ENCODE peak calls at places on chromosomes 5 and 9, in nine cellular contexts. I, V, S, O, N, A, T, Y and W are unnamed samples.

GRCh38 chr5:164392531-164392930 is 887.1 kb downstream of the MAT2B start:
- DNase-seq in I (no peak), V (no peak), S (no peak), O (peak; percentile 45), N (no peak), A (no peak), T (no peak), Y (no peak), W (no peak)

GRCh38 chr5:124274949-124275348 is 471.5 kb downstream of the ZNF608 start:
- DNase-seq in I (no peak), V (no peak), S (no peak), O (no peak), N (no peak), A (peak; percentile 23), T (no peak), Y (no peak), W (no peak)

GRCh38 chr9:29830815-29831214 is 2257.5 kb upstream of the C9orf72 start:
- DNase-seq in I (no peak), V (no peak), S (no peak), O (peak; percentile 14), N (no peak), A (peak; percentile 41), T (no peak), Y (no peak), W (no peak)

GRCh38 chr5:170442921-170443320 is 53.8 kb upstream of the KCNMB1 start:
- DNase-seq in I (no peak), V (no peak), S (no peak), O (no peak), N (no peak), A (no peak), T (no peak), Y (no peak), W (no peak)

GRCh38 chr5:52948418-52949076 is 40.6 kb upstream of the ITGA2 start:
- DNase-seq in I (no peak), V (peak; percentile 74), S (peak; percentile 50), O (peak; percentile 89), N (no peak), A (peak; percentile 81), T (peak; percentile 56), Y (peak; percentile 39), W (peak; percentile 38)

GRCh38 chr5:142405814-142406395 is 81.1 kb upstream of the SPRY4 start:
- DNase-seq in I (no peak), V (peak; percentile 22), S (peak; percentile 49), O (no peak), N (no peak), A (no peak), T (no peak), Y (no peak), W (no peak)

GRCh38 chr5:98468188-98468869 is 305.1 kb upstream of the RGMB start:
- DNase-seq in I (no peak), V (no peak), S (no peak), O (peak; percentile 71), N (no peak), A (peak; percentile 29), T (no peak), Y (no peak), W (no peak)

GRCh38 chr9:70177121-70177520 is 81.7 kb upstream of the SMC5 start:
- DNase-seq in I (no peak), V (no peak), S (no peak), O (peak; percentile 23), N (no peak), A (no peak), T (no peak), Y (no peak), W (no peak)

GRCh38 chr5:119287547-119288073 is 68.2 kb upstream of the TNFAIP8 start:
- DNase-seq in I (no peak), V (no peak), S (no peak), O (no peak), N (no peak), A (peak; percentile 73), T (no peak), Y (no peak), W (no peak)

GRCh38 chr9:21504894-21505293 is 22.8 kb upstream of the IFNE start:
- DNase-seq in I (no peak), V (no peak), S (no peak), O (no peak), N (no peak), A (no peak), T (no peak), Y (no peak), W (no peak)

GRCh38 chr9:21505425-21506179 is 23.5 kb upstream of the IFNE start:
- DNase-seq in I (no peak), V (no peak), S (no peak), O (peak; percentile 38), N (no peak), A (no peak), T (no peak), Y (no peak), W (no peak)

GRCh38 chr9:21502586-21502985 is 20.5 kb upstream of the IFNE start:
- DNase-seq in I (no peak), V (no peak), S (no peak), O (no peak), N (no peak), A (no peak), T (no peak), Y (no peak), W (no peak)

GRCh38 chr9:21506910-21507795 is 25.0 kb upstream of the IFNE start:
- DNase-seq in I (no peak), V (no peak), S (no peak), O (peak; percentile 95), N (no peak), A (peak; percentile 45), T (no peak), Y (no peak), W (no peak)

GRCh38 chr9:21504113-21504512 is 22.0 kb upstream of the IFNE start:
- DNase-seq in I (no peak), V (no peak), S (no peak), O (no peak), N (no peak), A (no peak), T (no peak), Y (no peak), W (no peak)
- H3K27ac ChIP-seq in I (no peak overlapping the region), V (no peak overlapping the region), S (no peak overlapping the region), O (no peak overlapping the region), N (no peak overlapping the region), A (no peak overlapping the region), T (no peak overlapping the region), Y (no peak overlapping the region), W (no peak overlapping the region)

GRCh38 chr5:177430972-177431316 is 4.5 kb downstream of the GRK6 start:
- DNase-seq in I (no peak), V (no peak), S (no peak), O (no peak), N (peak; percentile 57), A (no peak), T (no peak), Y (no peak), W (no peak)

GRCh38 chr5:177427919-177428573 is 1.6 kb downstream of the GRK6 start:
- DNase-seq in I (no peak), V (no peak), S (peak; percentile 55), O (no peak), N (peak; percentile 69), A (no peak), T (no peak), Y (no peak), W (no peak)

GRCh38 chr5:177430146-177430951 is 3.9 kb downstream of the GRK6 start:
- DNase-seq in I (no peak), V (no peak), S (peak; percentile 49), O (no peak), N (peak; percentile 58), A (no peak), T (no peak), Y (no peak), W (no peak)

GRCh38 chr5:177428574-177429217 is 2.2 kb downstream of the GRK6 start:
- DNase-seq in I (no peak), V (no peak), S (no peak), O (no peak), N (peak; percentile 57), A (no peak), T (no peak), Y (no peak), W (no peak)

DNA sequence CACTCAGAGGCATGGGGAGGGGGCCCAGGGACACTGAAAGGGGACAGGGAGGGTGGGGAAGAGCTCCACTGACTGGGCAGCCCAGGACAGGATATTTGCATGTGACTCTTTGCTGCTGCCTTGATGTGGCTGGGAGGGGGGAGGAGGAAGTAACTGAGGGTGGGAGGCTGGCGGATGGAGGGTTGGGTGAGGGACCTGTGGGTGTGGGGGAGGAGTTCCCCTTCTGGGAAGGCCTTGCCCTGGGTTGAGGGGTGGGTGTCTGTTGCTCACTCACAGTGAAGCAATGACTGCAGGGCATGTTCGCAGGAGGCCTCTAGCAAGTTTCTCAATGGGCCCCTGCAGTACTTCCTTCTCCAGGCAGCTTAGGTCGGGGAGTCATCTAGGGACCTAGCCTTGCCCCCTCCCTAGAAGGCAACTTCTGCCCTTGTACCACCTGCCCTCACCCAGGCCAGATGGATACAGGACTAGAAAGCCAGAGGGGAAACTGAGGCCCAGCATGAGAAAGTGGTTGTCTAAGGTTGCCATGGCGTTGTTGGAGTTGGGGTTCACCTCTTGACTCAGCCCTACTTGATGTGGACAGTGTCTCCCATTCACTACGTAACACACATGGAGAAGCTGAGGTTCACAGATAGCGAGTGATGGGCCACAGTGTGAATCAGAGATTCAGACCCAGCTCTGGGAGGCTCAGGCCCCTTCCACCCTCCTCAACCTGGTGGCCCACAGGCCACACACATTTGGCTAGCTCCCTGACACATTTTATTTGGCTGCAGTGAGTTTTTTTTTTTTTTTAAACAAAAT is 3.0 kb downstream of the GRK6 start:
- DNase-seq in I (peak; percentile 72), V (peak; percentile 66), S (peak; percentile 90), O (peak; percentile 15), N (peak; percentile 88), A (no peak), T (peak; percentile 60), Y (peak; percentile 66), W (peak; percentile 91)
- H3K4me1 ChIP-seq in I (no peaks in the 10 kb centered on the region), V (no peaks in the 10 kb centered on the region), S (peaks cover 3% of the 10 kb centered on the region), O (no peaks in the 10 kb centered on the region), N (peaks cover 52% of the 10 kb centered on the region), A (peaks cover 17% of the 10 kb centered on the region), T (peaks cover 80% of the 10 kb centered on the region), Y (peaks cover 51% of the 10 kb centered on the region), W (peaks cover 12% of the 10 kb centered on the region)

GRCh38 chr9:37301369-37302172 is 120.9 kb upstream of the GRHPR start:
- DNase-seq in I (no peak), V (no peak), S (no peak), O (no peak), N (no peak), A (no peak), T (no peak), Y (no peak), W (no peak)
- H3K27ac ChIP-seq in I (no peak overlapping the region), V (no peak overlapping the region), S (no peak overlapping the region), O (no peak overlapping the region), N (no peak overlapping the region), A (no peak overlapping the region), T (no peak overlapping the region), Y (no peak overlapping the region), W (no peak overlapping the region)

GRCh38 chr9:26216702-26217101 is 538.5 kb upstream of the TUSC1 start:
- DNase-seq in I (no peak), V (no peak), S (no peak), O (no peak), N (no peak), A (no peak), T (no peak), Y (no peak), W (no peak)

GRCh38 chr9:26219961-26220360 is 541.7 kb upstream of the TUSC1 start:
- DNase-seq in I (no peak), V (no peak), S (no peak), O (peak; percentile 20), N (no peak), A (no peak), T (no peak), Y (no peak), W (no peak)

DNA sequence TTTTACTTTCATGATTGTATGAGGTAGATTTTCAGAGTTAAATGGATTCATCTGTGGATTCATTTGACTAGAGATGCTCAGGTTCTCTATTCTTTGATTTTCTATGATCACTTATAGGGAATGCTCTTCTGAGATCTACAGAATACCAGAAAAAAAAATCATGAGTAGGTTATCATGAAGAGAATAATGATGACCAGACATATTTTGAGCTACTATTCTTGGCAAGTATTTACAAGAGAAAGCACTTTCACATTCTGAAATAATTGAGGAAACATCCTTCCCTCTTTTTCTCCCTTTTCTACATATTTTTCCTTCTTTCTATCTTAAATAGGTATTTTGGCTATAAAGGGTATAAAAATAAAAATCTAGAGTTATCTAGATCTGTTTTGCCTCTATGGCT is 543.1 kb upstream of the TUSC1 start:
- DNase-seq in I (no peak), V (no peak), S (no peak), O (no peak), N (no peak), A (no peak), T (no peak), Y (no peak), W (no peak)
- H3K4me1 ChIP-seq in I (no peaks in the 10 kb centered on the region), V (no peaks in the 10 kb centered on the region), S (no peaks in the 10 kb centered on the region), O (no peaks in the 10 kb centered on the region), N (no peaks in the 10 kb centered on the region), A (no peaks in the 10 kb centered on the region), T (no peaks in the 10 kb centered on the region), Y (no peaks in the 10 kb centered on the region), W (no peaks in the 10 kb centered on the region)